ENCODE peak calls at places on chromosomes 6 and 20, in five cellular contexts. L is NCI-H2081, K is AG04450, V is HT1080, W is AG09309. B is an unnamed sample.

GRCh38 chr6:35592178-35592577 is 79.5 kb upstream of the TULP1 start:
- DNase-seq in W (no peak), K (no peak), L (no peak), V (no peak), B (no peak)

GRCh38 chr6:54194067-54194466 is 82.8 kb downstream of the MLIP start:
- DNase-seq in K (peak), L (no peak), W (peak), V (peak), B (peak)

GRCh38 chr6:125747589-125748533 is 1.6 kb upstream of the HEY2 start:
- DNase-seq in V (no peak), K (no peak), L (peak), W (no peak), B (no peak)

GRCh38 chr6:95819939-95820338 is 195.8 kb upstream of the FUT9 start:
- DNase-seq in W (no peak), K (no peak), L (no peak), V (peak), B (peak)

GRCh38 chr6:21102201-21102600 is 491.4 kb upstream of the SOX4 start:
- DNase-seq in L (no peak), W (no peak), K (no peak), V (no peak), B (no peak)

GRCh38 chr6:10412948-10413849 is 1.7 kb downstream of the TFAP2A start:
- DNase-seq in K (no peak), V (peak), L (peak), W (no peak), B (peak)

GRCh38 chr6:1834231-1834630 is 224.5 kb downstream of the FOXC1 start:
- DNase-seq in W (no peak), K (no peak), L (no peak), V (no peak), B (no peak)

GRCh38 chr6:29675561-29675960 is 5.4 kb downstream of the ZFP57 start:
- DNase-seq in V (no peak), K (no peak), W (no peak), L (no peak), B (no peak)

GRCh38 chr6:139152892-139153271 is 18.0 kb downstream of the HECA start:
- DNase-seq in V (no peak), K (no peak), W (no peak), L (no peak), B (no peak)

GRCh38 chr6:148611213-148611612 is 135.6 kb upstream of the UST start:
- DNase-seq in L (no peak), K (no peak), W (peak), V (no peak), B (peak)

GRCh38 chr20:47735412-47736400 is 49.6 kb downstream of the SULF2 start:
- DNase-seq in L (no peak), V (no peak), W (no peak), K (no peak), B (peak)

GRCh38 chr6:46954819-46955520 is 33.2 kb upstream of the ADGRF5 start:
- DNase-seq in L (no peak), K (no peak), W (no peak), V (no peak), B (peak)

GRCh38 chr6:94953867-94954631 is 623.3 kb upstream of the MANEA start:
- DNase-seq in W (no peak), K (no peak), L (no peak), V (no peak), B (no peak)

GRCh38 chr6:97841763-97842162 is 558.7 kb upstream of the MMS22L start:
- DNase-seq in L (no peak), V (no peak), W (no peak), K (no peak), B (no peak)

GRCh38 chr20:32559216-32559752 is 25.8 kb downstream of the NOL4L start:
- DNase-seq in L (no peak), K (no peak), W (no peak), V (no peak), B (no peak)

GRCh38 chr6:89525786-89526562 is 93.0 kb downstream of the ANKRD6 start:
- DNase-seq in L (no peak), K (no peak), V (no peak), W (no peak), B (no peak)

GRCh38 chr20:23776067-23776771 is 25.5 kb upstream of the CST1 start:
- DNase-seq in W (no peak), V (no peak), K (no peak), L (no peak), B (no peak)

GRCh38 chr20:2042400-2042799 is 48.5 kb upstream of the PDYN start:
- DNase-seq in L (no peak), W (peak), V (peak), K (no peak), B (peak)

GRCh38 chr20:56799187-56799586 is 170.1 kb downstream of the TFAP2C start:
- DNase-seq in K (no peak), L (no peak), V (no peak), W (no peak), B (no peak)

GRCh38 chr20:43507150-43508080 is at the start of gene L3MBTL1:
- DNase-seq in L (no peak), K (no peak), V (no peak), W (no peak), B (peak)

GRCh38 chr20:49460916-49461315 is 21.6 kb downstream of the KCNB1 start:
- DNase-seq in L (no peak), W (no peak), V (peak), K (no peak), B (peak)

GRCh38 chr6:122423734-122424133 is 24.3 kb downstream of the HSF2 start:
- DNase-seq in L (no peak), V (no peak), W (no peak), K (no peak), B (no peak)

GRCh38 chr20:63707558-63708300 is at the start of the genes ARFRP1 and ZGPAT:
- DNase-seq in W (peak), K (peak), V (peak), L (peak), B (peak)

GRCh38 chr6:43699564-43700186 is 12.1 kb upstream of the MRPS18A start:
- DNase-seq in W (no peak), V (peak), L (peak), K (no peak), B (peak)

GRCh38 chr20:23205656-23206055 is 119.5 kb upstream of the CD93 start:
- DNase-seq in V (no peak), W (no peak), L (peak), K (no peak), B (no peak)

GRCh38 chr6:137044366-137045220 is at the start of gene IL20RA:
- DNase-seq in V (no peak), K (no peak), W (no peak), L (peak), B (peak)

GRCh38 chr6:153086225-153086990 is 44.7 kb downstream of the RGS17 start:
- DNase-seq in W (no peak), V (no peak), K (no peak), L (no peak), B (no peak)

GRCh38 chr6:144055121-144055931 is 40.0 kb downstream of the SF3B5 start:
- DNase-seq in K (no peak), W (no peak), V (peak), L (no peak), B (no peak)

GRCh38 chr6:13478525-13478962 is 8.9 kb downstream of the GFOD1 start:
- DNase-seq in K (no peak), W (no peak), L (no peak), V (no peak), B (no peak)

GRCh38 chr20:57708694-57709673 is 831 bp downstream of the PMEPA1 start:
- DNase-seq in W (no peak), L (no peak), V (no peak), K (no peak), B (no peak)

GRCh38 chr6:169112483-169113320 is 140.9 kb downstream of the THBS2 start:
- DNase-seq in W (no peak), K (no peak), L (no peak), V (no peak), B (no peak)

GRCh38 chr6:11043961-11044711 is at the start of gene ELOVL2:
- DNase-seq in W (no peak), L (peak), K (no peak), V (peak), B (no peak)

GRCh38 chr6:44086931-44087574 is 40.2 kb downstream of the MRPL14 start:
- DNase-seq in L (no peak), K (no peak), W (no peak), V (no peak), B (peak)

GRCh38 chr6:52590634-52590985 is 13.8 kb upstream of the TRAM2 start:
- DNase-seq in L (no peak), W (no peak), V (no peak), K (no peak), B (peak)

GRCh38 chr6:136751478-136751956 is 40.8 kb downstream of the MAP3K5 start:
- DNase-seq in W (peak), V (no peak), K (no peak), L (no peak), B (no peak)

GRCh38 chr6:101397199-101397598 is 3.7 kb downstream of the GRIK2 start:
- DNase-seq in W (no peak), V (peak), L (peak), K (no peak), B (peak)

GRCh38 chr20:47546184-47547033 is 44.7 kb downstream of the NCOA3 start:
- DNase-seq in W (peak), V (no peak), L (no peak), K (peak), B (no peak)

GRCh38 chr20:11368537-11368936 is 549.2 kb upstream of the BTBD3 start:
- DNase-seq in K (no peak), V (no peak), L (no peak), W (no peak), B (no peak)